ENCODE peak calls at places on chromosomes 12 and 14, in eight cellular contexts. F is EL; Y is activated CD4-positive, CD25-positive, alpha-beta regulatory T cell; J is mucosa of gallbladder; V is hypothalamus; H is HuH-7; A is amniotic stem cell; N is stimulated activated CD8-positive, alpha-beta memory T cell treated with anti-CD3 and anti-CD28 coated beads, Interleukin-15, amount 100 ng/mL, for 4 hours. C is an unnamed sample.

GRCh38 chr14:64610049-64610746 is 60.4 kb downstream of the PPP1R36 start:
- DNase-seq in F (no peak), Y (no peak), J (no peak), V (no peak), H (no peak), A (no peak), N (no peak), C (no peak)

GRCh38 chr12:49058366-49059062 is 2.1 kb downstream of the KMT2D start:
- DNase-seq in F (peak; percentile 10), Y (no peak), J (no peak), V (no peak), H (no peak), A (no peak), N (no peak), C (no peak)

GRCh38 chr12:95641299-95641947 is 90.1 kb upstream of the USP44 start:
- DNase-seq in F (no peak), Y (no peak), J (peak; percentile 21), V (no peak), H (no peak), A (no peak), N (no peak), C (no peak)

GRCh38 chr12:96108321-96108720 is 72.9 kb upstream of the LTA4H start:
- DNase-seq in F (no peak), Y (no peak), J (peak; percentile 20), V (no peak), H (no peak), A (no peak), N (no peak), C (peak; percentile 24)

GRCh38 chr14:59687663-59688062 is 111.1 kb upstream of the CCDC175 start:
- DNase-seq in F (no peak), Y (no peak), J (no peak), V (no peak), H (no peak), A (no peak), N (no peak), C (no peak)

GRCh38 chr12:126784328-126784921 is 1482.5 kb upstream of the TMEM132C start:
- DNase-seq in F (peak; percentile 4), Y (no peak), J (peak; percentile 57), V (peak; percentile 26), H (peak; percentile 16), A (peak; percentile 6), N (no peak), C (peak; percentile 53)

GRCh38 chr12:12527820-12528296 is 34.8 kb downstream of the DUSP16 start:
- DNase-seq in F (no peak), Y (no peak), J (no peak), V (no peak), H (no peak), A (no peak), N (no peak), C (no peak)

GRCh38 chr14:96136361-96136760 is 68.3 kb upstream of the BDKRB2 start:
- DNase-seq in F (peak; percentile 48), Y (no peak), J (no peak), V (no peak), H (no peak), A (peak; percentile 48), N (no peak), C (no peak)

GRCh38 chr14:62125793-62126192 is 363.6 kb downstream of the SNAPC1 start:
- DNase-seq in F (no peak), Y (no peak), J (no peak), V (no peak), H (no peak), A (no peak), N (no peak), C (no peak)

GRCh38 chr14:80095623-80096022 is 115.7 kb downstream of the DIO2 start:
- DNase-seq in F (peak; percentile 93), Y (no peak), J (no peak), V (no peak), H (no peak), A (peak; percentile 90), N (no peak), C (no peak)

GRCh38 chr14:65373671-65374039 is 38.9 kb upstream of the FUT8 start:
- DNase-seq in F (no peak), Y (no peak), J (no peak), V (peak; percentile 56), H (no peak), A (no peak), N (no peak), C (no peak)

GRCh38 chr12:47891356-47891755 is 13.4 kb downstream of the VDR start:
- DNase-seq in F (no peak), Y (no peak), J (no peak), V (no peak), H (no peak), A (no peak), N (no peak), C (no peak)

GRCh38 chr12:108768591-108769500 is 37.5 kb upstream of the CORO1C start:
- DNase-seq in F (no peak), Y (no peak), J (peak; percentile 53), V (no peak), H (peak; percentile 74), A (no peak), N (no peak), C (peak; percentile 48)

GRCh38 chr12:23810327-23810902 is 139.1 kb downstream of the SOX5 start:
- DNase-seq in F (no peak), Y (no peak), J (no peak), V (no peak), H (no peak), A (no peak), N (no peak), C (no peak)